ENCODE peak calls at places on chromosomes 6 and 20, in eight cellular contexts. N is prostate gland, B is HCT116, A is IMR-90, L is sigmoid colon, U is GM12892, F is ovary, Z is NB4. G is an unnamed sample.
A peak's percentile ranks its signal among the peaks of the same experiment; 100 is the strongest.

GRCh38 chr6:112237644-112238043 is 16.7 kb downstream of the LAMA4 start:
- DNase-seq in N (no peak), F (no peak), L (peak; percentile 90), U (no peak), B (no peak), Z (no peak), A (peak; percentile 92), G (peak; percentile 87)

GRCh38 chr6:89145962-89146747 is at the start of gene PM20D2:
- DNase-seq in B (peak; percentile 48), N (peak; percentile 60), F (peak; percentile 79), L (peak; percentile 83), Z (peak; percentile 94), U (peak; percentile 70), A (peak; percentile 20), G (peak; percentile 52)

GRCh38 chr6:119541132-119541905 is 191.8 kb upstream of the MAN1A1 start:
- DNase-seq in L (no peak), F (no peak), A (peak; percentile 100), U (no peak), Z (no peak), B (peak; percentile 88), N (no peak), G (peak; percentile 24)

GRCh38 chr20:18532626-18533025 is 24.9 kb downstream of the SEC23B start:
- DNase-seq in N (no peak), U (no peak), B (no peak), A (no peak), L (no peak), Z (no peak), F (no peak), G (no peak)

GRCh38 chr6:37517411-37517812 is 17.7 kb upstream of the CCDC167 start:
- DNase-seq in L (no peak), N (no peak), A (no peak), F (no peak), U (no peak), Z (peak; percentile 90), B (no peak), G (no peak)

GRCh38 chr6:16803294-16804006 is 42.2 kb upstream of the ATXN1 start:
- DNase-seq in Z (no peak), U (no peak), A (peak; percentile 82), N (no peak), L (peak; percentile 82), F (peak; percentile 40), B (no peak), G (peak; percentile 60)

GRCh38 chr6:6678811-6679210 is 90.3 kb downstream of the LY86 start:
- DNase-seq in B (no peak), Z (no peak), N (no peak), A (no peak), L (no peak), U (no peak), F (no peak), G (no peak)

GRCh38 chr20:5056801-5057599 is 55.7 kb upstream of the SLC23A2 start:
- DNase-seq in U (no peak), F (no peak), B (peak; percentile 26), L (no peak), N (peak; percentile 7), Z (peak; percentile 90), A (peak; percentile 46), G (no peak)

GRCh38 chr6:168417158-168417557 is 23.8 kb upstream of the SMOC2 start:
- DNase-seq in A (no peak), L (no peak), U (no peak), B (no peak), N (peak; percentile 39), F (no peak), Z (no peak), G (no peak)

GRCh38 chr6:4776493-4776966 is 326 bp downstream of the CDYL start:
- DNase-seq in Z (peak; percentile 75), N (no peak), F (no peak), A (no peak), L (peak; percentile 75), B (no peak), U (peak; percentile 34), G (peak; percentile 39)

GRCh38 chr6:16352258-16352635 is 113.9 kb downstream of the GMPR start:
- DNase-seq in L (no peak), U (no peak), F (no peak), Z (no peak), B (no peak), A (peak; percentile 74), N (no peak), G (no peak)

GRCh38 chr6:106870069-106870468 is 104.5 kb downstream of the CD24 start:
- DNase-seq in Z (no peak), U (no peak), F (no peak), N (no peak), B (no peak), L (no peak), A (peak; percentile 52), G (no peak)

GRCh38 chr6:157443066-157443800 is 62.2 kb downstream of the ZDHHC14 start:
- DNase-seq in Z (peak; percentile 73), L (no peak), A (peak; percentile 81), N (no peak), F (no peak), B (no peak), U (no peak), G (no peak)

GRCh38 chr6:138230759-138231398 is 12.6 kb upstream of the PBOV1 start:
- DNase-seq in L (no peak), A (no peak), F (no peak), B (no peak), N (no peak), Z (no peak), U (no peak), G (no peak)

GRCh38 chr6:156988276-156989158 is 211.3 kb downstream of the ARID1B start:
- DNase-seq in B (no peak), U (peak; percentile 19), F (no peak), Z (peak; percentile 62), N (no peak), L (no peak), A (no peak), G (no peak)

GRCh38 chr6:46042355-46042999 is 26.8 kb upstream of the CLIC5 start:
- DNase-seq in B (peak; percentile 58), F (no peak), A (peak; percentile 11), N (no peak), Z (peak; percentile 59), L (no peak), U (no peak), G (no peak)

GRCh38 chr20:9130407-9130995 is 61.6 kb downstream of the PLCB4 start:
- DNase-seq in L (no peak), F (no peak), N (no peak), U (no peak), B (no peak), Z (no peak), A (peak; percentile 44), G (no peak)

GRCh38 chr6:166957087-166957804 is 896 bp upstream of the RNASET2 start:
- DNase-seq in U (peak; percentile 36), F (peak; percentile 68), L (peak; percentile 84), Z (peak; percentile 77), A (no peak), B (no peak), N (peak; percentile 35), G (peak; percentile 44)
- TF ChIP-seq POLR2A in U (no peak), F (no peak), L (no peak), Z (no peak), A (no peak), B (no peak), N (no peak), G (no peak)

GRCh38 chr6:69647726-69648125 is 149.1 kb downstream of the LMBRD1 start:
- DNase-seq in Z (no peak), B (no peak), N (no peak), F (no peak), L (no peak), U (no peak), A (no peak), G (no peak)
- TF ChIP-seq POLR2A in Z (no peak), B (no peak), N (no peak), F (no peak), L (no peak), U (no peak), A (no peak), G (no peak)

DNA sequence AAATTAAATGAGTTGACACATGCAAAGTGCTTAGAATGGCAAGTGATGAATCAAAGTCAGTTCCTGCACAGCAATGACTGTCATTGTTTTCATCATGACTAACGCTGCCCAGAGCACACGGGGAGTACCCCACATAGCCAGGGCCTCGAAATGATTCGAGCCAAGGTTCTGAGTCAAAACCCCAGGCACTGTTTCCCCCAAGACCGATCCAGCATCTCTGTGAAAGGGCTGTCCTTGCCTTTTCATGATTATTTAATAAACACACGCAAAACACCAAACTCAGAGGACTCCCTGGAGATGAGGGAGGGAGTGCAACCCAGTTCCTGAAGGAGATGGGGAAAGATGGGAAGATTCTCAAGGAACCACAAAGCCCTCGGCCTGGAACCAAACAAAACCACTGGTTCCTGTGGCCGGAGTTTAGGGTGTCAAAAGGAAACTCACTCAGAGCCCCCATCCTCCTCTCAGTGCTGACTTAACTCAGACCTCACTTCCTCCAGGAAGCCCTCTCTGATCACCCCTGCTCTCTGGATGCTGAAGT is 3.8 kb downstream of the PREX1 start:
- DNase-seq in N (no peak), A (peak; percentile 65), B (no peak), L (no peak), U (peak; percentile 50), Z (peak; percentile 83), F (no peak), G (no peak)
- TF ChIP-seq POLR2A in N (no peak), A (no peak), B (no peak), L (no peak), U (no peak), Z (no peak), F (no peak), G (no peak)

GRCh38 chr20:50692553-50692933 is 1.2 kb upstream of the RIPOR3 start:
- DNase-seq in N (no peak), Z (no peak), A (no peak), F (no peak), U (no peak), L (no peak), B (no peak), G (no peak)

GRCh38 chr20:50694379-50695143 is 3.2 kb upstream of the RIPOR3 start:
- DNase-seq in A (peak; percentile 36), L (no peak), Z (peak; percentile 32), U (no peak), B (no peak), N (no peak), F (no peak), G (no peak)

GRCh38 chr20:50691585-50692552 is 527 bp upstream of the RIPOR3 start:
- DNase-seq in N (no peak), B (no peak), U (no peak), L (peak; percentile 73), F (no peak), Z (no peak), A (peak; percentile 69), G (peak; percentile 58)

GRCh38 chr20:50693001-50693400 is 1.7 kb upstream of the RIPOR3 start:
- DNase-seq in F (no peak), L (no peak), U (no peak), N (no peak), A (no peak), Z (no peak), B (no peak), G (no peak)

DNA sequence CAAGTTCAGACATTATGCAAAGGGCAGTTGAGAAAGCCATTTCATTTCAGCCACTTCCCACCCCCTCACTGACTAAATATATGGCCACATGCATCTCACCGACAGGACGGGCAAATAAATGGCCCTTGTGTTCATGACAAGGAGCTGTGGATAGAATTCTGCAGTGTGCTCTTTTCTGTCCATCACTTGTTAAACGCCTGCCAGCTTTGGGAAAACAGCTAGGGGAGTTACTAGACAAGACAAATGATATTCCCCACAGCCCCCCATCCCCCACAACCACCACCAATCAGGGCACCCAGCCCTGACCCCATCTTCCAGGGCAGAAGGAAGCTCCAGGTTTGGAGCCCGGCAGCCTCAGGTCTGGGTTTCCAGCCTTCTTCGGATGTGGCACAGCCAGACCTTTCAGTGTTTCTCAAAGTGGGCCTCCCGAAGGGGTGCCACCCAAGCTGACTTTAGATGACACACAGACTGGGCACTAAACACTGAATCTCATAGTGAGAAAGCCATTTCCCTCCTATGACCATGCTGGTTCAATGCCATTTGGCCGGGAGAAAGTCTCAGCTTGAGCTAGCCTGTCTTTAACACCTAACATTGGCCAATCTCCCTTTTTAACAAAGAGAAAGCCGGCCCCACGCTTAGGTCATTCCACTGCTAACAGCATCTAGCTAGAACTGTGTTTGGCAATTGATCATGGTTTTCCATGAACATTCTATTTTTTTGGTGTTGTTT is 4.0 kb upstream of the RIPOR3 start:
- DNase-seq in A (no peak), B (no peak), F (no peak), L (peak; percentile 79), Z (no peak), N (no peak), U (no peak), G (peak; percentile 60)
- TF ChIP-seq POLR2A in A (no peak), B (no peak), F (no peak), L (no peak), Z (no peak), N (no peak), U (no peak), G (no peak)

G was measured in uterus.